ENCODE peak calls at places on chromosomes 12 and 14, in nine cellular contexts. W, B, J, P, V, X, M, Q and S are unnamed samples.

GRCh38 chr12:120791669-120792176 is 66.1 kb downstream of the ACADS start:
- DNase-seq in W (no peak), B (no peak), J (no peak), P (no peak), V (no peak), X (no peak), M (no peak), Q (no peak), S (no peak)

GRCh38 chr14:74988131-74988530 is 14.6 kb upstream of the EIF2B2 start:
- DNase-seq in W (no peak), B (no peak), J (no peak), P (no peak), V (no peak), X (no peak), M (no peak), Q (no peak), S (no peak)

GRCh38 chr14:100806386-100806785 is 19.5 kb upstream of the MEG3 start:
- DNase-seq in W (no peak), B (no peak), J (no peak), P (no peak), V (no peak), X (no peak), M (no peak), Q (peak), S (no peak)

GRCh38 chr12:120199595-120200306 is 1.2 kb downstream of the RPLP0 start:
- DNase-seq in W (peak), B (no peak), J (no peak), P (no peak), V (no peak), X (no peak), M (peak), Q (no peak), S (no peak)

GRCh38 chr14:21261824-21262223 is 7.4 kb downstream of the HNRNPC start:
- DNase-seq in W (no peak), B (no peak), J (no peak), P (no peak), V (no peak), X (no peak), M (no peak), Q (no peak), S (no peak)

GRCh38 chr12:25249951-25250738 is 584 bp downstream of the KRAS start:
- DNase-seq in W (no peak), B (no peak), J (peak), P (peak), V (peak), X (peak), M (no peak), Q (peak), S (peak)

GRCh38 chr14:30355431-30355913 is 203.5 kb upstream of the G2E3 start:
- DNase-seq in W (no peak), B (no peak), J (no peak), P (peak), V (no peak), X (no peak), M (no peak), Q (no peak), S (no peak)

GRCh38 chr12:72346331-72346944 is 74.3 kb downstream of the TRHDE start:
- DNase-seq in W (no peak), B (no peak), J (peak), P (peak), V (no peak), X (no peak), M (peak), Q (no peak), S (no peak)

GRCh38 chr14:95471526-95472304 is 44.7 kb downstream of the SYNE3 start:
- DNase-seq in W (no peak), B (no peak), J (no peak), P (no peak), V (no peak), X (no peak), M (no peak), Q (peak), S (no peak)

GRCh38 chr12:47856094-47856493 is 36.4 kb upstream of the HDAC7 start:
- DNase-seq in W (no peak), B (no peak), J (no peak), P (no peak), V (no peak), X (no peak), M (no peak), Q (no peak), S (no peak)

GRCh38 chr12:10098762-10099161 is at the start of gene CLEC1A:
- DNase-seq in W (no peak), B (no peak), J (no peak), P (no peak), V (no peak), X (no peak), M (no peak), Q (peak), S (no peak)

GRCh38 chr12:63955831-63956685 is 111.6 kb downstream of the SRGAP1 start:
- DNase-seq in W (peak), B (no peak), J (no peak), P (no peak), V (no peak), X (no peak), M (no peak), Q (peak), S (no peak)

GRCh38 chr12:94829552-94829951 is 173.9 kb downstream of the NDUFA12 start:
- DNase-seq in W (no peak), B (no peak), J (no peak), P (no peak), V (no peak), X (no peak), M (no peak), Q (no peak), S (no peak)

GRCh38 chr14:93703941-93704340 is 84.3 kb downstream of the PRIMA1 start:
- DNase-seq in W (no peak), B (no peak), J (no peak), P (no peak), V (no peak), X (no peak), M (no peak), Q (no peak), S (no peak)

GRCh38 chr14:85732031-85732430 is 202.1 kb downstream of the FLRT2 start:
- DNase-seq in W (no peak), B (no peak), J (no peak), P (no peak), V (no peak), X (no peak), M (no peak), Q (no peak), S (no peak)

GRCh38 chr12:132812631-132813305 is 15.9 kb downstream of the GOLGA3 start:
- DNase-seq in W (no peak), B (no peak), J (no peak), P (no peak), V (no peak), X (no peak), M (peak), Q (no peak), S (no peak)

GRCh38 chr12:113314121-113314529 is 20.8 kb downstream of the SLC8B1 start:
- DNase-seq in W (no peak), B (no peak), J (peak), P (no peak), V (no peak), X (no peak), M (no peak), Q (no peak), S (no peak)

GRCh38 chr12:95574799-95575452 is 23.6 kb upstream of the USP44 start:
- DNase-seq in W (no peak), B (no peak), J (peak), P (no peak), V (no peak), X (no peak), M (no peak), Q (no peak), S (no peak)

GRCh38 chr14:75280831-75281690 is 2.4 kb downstream of the FOS start:
- DNase-seq in W (peak), B (no peak), J (no peak), P (no peak), V (no peak), X (no peak), M (no peak), Q (peak), S (peak)

GRCh38 chr14:101177301-101178055 is 274.0 kb upstream of the RTL1 start:
- DNase-seq in W (peak), B (no peak), J (no peak), P (no peak), V (no peak), X (no peak), M (no peak), Q (no peak), S (peak)

GRCh38 chr12:105850103-105850968 is 288.4 kb downstream of the NUAK1 start:
- DNase-seq in W (no peak), B (no peak), J (no peak), P (no peak), V (no peak), X (no peak), M (no peak), Q (no peak), S (no peak)

GRCh38 chr12:2566161-2566560 is 228.6 kb upstream of the FKBP4 start:
- DNase-seq in W (no peak), B (no peak), J (no peak), P (no peak), V (no peak), X (no peak), M (no peak), Q (no peak), S (no peak)

GRCh38 chr12:2575245-2575644 is 219.5 kb upstream of the FKBP4 start:
- DNase-seq in W (no peak), B (no peak), J (no peak), P (peak), V (no peak), X (no peak), M (no peak), Q (no peak), S (peak)

GRCh38 chr12:2574536-2574935 is 220.2 kb upstream of the FKBP4 start:
- DNase-seq in W (no peak), B (no peak), J (no peak), P (no peak), V (no peak), X (no peak), M (no peak), Q (no peak), S (peak)

DNA sequence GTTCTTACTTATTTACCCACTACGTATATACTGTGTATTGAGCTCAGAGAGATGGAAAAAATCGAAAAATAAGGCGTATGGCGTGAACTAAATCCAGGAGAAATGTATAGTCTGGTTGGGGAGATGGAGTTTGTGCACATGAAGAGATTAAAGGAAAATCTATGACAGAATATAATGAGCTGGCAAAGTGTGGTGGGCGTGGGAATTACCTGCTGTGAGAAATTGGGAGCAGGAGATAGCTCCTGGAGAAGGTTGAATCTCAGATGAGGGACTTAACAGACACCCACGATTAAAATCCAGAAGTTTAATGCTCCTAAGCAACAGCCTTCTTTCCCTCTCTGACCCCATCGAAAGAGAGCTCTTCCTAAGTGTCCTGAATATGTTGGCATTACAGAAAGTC is 224.2 kb upstream of the FKBP4 start:
- DNase-seq in W (no peak), B (no peak), J (no peak), P (no peak), V (no peak), X (no peak), M (no peak), Q (no peak), S (no peak)
- H3K27ac ChIP-seq in W (no peak), B (no peak), J (no peak), P (no peak), V (no peak), X (no peak), M (no peak), Q (no peak), S (no peak)

GRCh38 chr12:92595663-92596062 is 107.1 kb upstream of the PLEKHG7 start:
- DNase-seq in W (no peak), B (no peak), J (no peak), P (no peak), V (no peak), X (no peak), M (no peak), Q (no peak), S (no peak)
- H3K27ac ChIP-seq in W (no peak), B (no peak), J (no peak), P (no peak), V (no peak), X (no peak), M (no peak), Q (no peak), S (no peak)

DNA sequence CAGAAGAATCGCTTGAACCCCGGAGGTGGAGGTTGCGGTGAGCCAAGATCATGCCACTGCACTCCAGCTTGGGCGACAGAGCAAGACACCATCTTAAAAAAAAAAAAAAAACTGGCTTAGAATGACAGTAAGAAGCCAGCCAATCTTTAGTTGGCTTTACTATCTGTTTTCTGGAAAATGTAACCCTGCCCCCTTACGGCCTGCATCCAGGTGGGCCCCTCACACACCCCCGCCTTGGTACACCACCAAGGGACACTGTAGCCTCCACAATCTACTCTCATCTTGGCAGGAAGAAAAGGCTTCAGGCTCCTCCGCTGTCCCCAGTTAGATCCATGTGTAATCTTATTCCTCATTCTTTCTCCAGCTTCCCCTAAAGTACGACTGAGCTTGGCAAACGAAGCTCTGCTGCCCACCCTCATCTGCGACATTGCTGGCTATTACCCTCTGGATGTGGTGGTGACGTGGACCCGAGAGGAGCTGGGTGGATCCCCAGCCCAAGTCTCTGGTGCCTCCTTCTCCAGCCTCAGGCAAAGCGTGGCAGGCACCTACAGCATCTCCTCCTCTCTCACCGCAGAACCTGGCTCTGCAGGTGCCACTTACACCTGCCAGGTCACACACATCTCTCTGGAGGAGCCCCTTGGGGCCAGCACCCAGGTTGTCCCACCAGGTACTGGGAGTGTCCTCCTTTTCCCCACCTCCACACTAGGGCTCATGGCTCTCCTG is 6.6 kb downstream of the TAPBPL start:
- DNase-seq in W (no peak), B (no peak), J (no peak), P (no peak), V (no peak), X (no peak), M (no peak), Q (no peak), S (no peak)
- H3K27ac ChIP-seq in W (no peak), B (no peak), J (no peak), P (no peak), V (no peak), X (peak), M (no peak), Q (no peak), S (no peak)

GRCh38 chr12:27969011-27969900 is 3.3 kb downstream of the PTHLH start:
- DNase-seq in W (no peak), B (no peak), J (no peak), P (no peak), V (no peak), X (no peak), M (no peak), Q (peak), S (peak)
- H3K27ac ChIP-seq in W (no peak), B (peak), J (peak), P (peak), V (no peak), X (no peak), M (no peak), Q (no peak), S (no peak)

GRCh38 chr12:124497039-124497438 is 70.4 kb downstream of the NCOR2 start:
- DNase-seq in W (peak), B (no peak), J (no peak), P (no peak), V (no peak), X (no peak), M (no peak), Q (peak), S (no peak)

GRCh38 chr12:124493809-124494750 is 73.3 kb downstream of the NCOR2 start:
- DNase-seq in W (no peak), B (no peak), J (no peak), P (no peak), V (no peak), X (no peak), M (no peak), Q (peak), S (no peak)

GRCh38 chr12:124496584-124496983 is 70.8 kb downstream of the NCOR2 start:
- DNase-seq in W (no peak), B (no peak), J (peak), P (no peak), V (no peak), X (no peak), M (no peak), Q (peak), S (no peak)

GRCh38 chr12:124494751-124495129 is 72.7 kb downstream of the NCOR2 start:
- DNase-seq in W (no peak), B (no peak), J (no peak), P (no peak), V (no peak), X (no peak), M (no peak), Q (no peak), S (no peak)

DNA sequence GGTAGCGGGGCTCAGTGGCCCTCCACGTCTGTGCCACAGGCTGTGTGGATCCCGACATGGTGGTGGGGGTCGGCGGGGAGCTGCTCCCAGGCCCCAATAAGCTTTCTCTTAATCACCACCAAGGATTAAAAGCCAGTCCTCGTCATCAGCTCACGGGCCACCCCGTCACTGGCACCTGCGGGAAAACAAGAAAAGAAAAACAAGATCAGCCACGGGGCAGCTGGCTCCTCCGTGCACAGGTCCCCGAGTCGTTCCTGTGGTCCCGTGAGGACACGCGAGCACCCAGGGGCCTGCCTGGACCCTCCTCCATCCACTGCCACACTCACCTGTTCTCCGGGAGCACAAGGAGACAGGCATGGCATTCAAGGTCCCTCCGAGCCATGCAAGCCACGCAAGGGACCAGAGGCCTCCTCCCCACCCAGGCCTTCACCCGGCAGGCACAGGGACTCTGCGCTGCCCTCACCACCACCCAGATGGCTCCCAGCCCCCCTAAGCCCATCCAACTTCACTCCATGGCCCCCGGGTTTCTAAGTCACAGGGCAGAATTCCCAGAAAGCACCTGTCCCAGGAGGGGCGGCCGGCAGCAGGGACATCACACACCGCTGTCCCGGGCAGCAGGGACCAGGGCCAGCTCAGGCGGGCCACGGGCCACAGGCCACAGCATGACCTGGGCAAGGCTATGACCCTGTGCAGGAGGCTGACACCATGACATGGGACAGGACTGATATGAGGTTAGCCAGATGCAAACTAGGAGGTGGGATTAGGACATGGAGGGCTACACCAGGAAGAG is 72.0 kb downstream of the NCOR2 start:
- DNase-seq in W (no peak), B (no peak), J (no peak), P (no peak), V (no peak), X (no peak), M (no peak), Q (peak), S (no peak)
- H3K27ac ChIP-seq in W (no peak), B (no peak), J (no peak), P (no peak), V (no peak), X (no peak), M (no peak), Q (no peak), S (no peak)

GRCh38 chr12:28219827-28220226 is 29.6 kb downstream of the CCDC91 start:
- DNase-seq in W (no peak), B (no peak), J (no peak), P (no peak), V (no peak), X (no peak), M (no peak), Q (no peak), S (no peak)
- H3K27ac ChIP-seq in W (no peak), B (no peak), J (no peak), P (no peak), V (no peak), X (no peak), M (no peak), Q (no peak), S (no peak)

GRCh38 chr12:6069452-6070093 is 54.9 kb downstream of the VWF start:
- DNase-seq in W (peak), B (no peak), J (peak), P (no peak), V (no peak), X (no peak), M (peak), Q (no peak), S (no peak)
- H3K27ac ChIP-seq in W (peak), B (no peak), J (no peak), P (no peak), V (no peak), X (no peak), M (peak), Q (peak), S (peak)

DNA sequence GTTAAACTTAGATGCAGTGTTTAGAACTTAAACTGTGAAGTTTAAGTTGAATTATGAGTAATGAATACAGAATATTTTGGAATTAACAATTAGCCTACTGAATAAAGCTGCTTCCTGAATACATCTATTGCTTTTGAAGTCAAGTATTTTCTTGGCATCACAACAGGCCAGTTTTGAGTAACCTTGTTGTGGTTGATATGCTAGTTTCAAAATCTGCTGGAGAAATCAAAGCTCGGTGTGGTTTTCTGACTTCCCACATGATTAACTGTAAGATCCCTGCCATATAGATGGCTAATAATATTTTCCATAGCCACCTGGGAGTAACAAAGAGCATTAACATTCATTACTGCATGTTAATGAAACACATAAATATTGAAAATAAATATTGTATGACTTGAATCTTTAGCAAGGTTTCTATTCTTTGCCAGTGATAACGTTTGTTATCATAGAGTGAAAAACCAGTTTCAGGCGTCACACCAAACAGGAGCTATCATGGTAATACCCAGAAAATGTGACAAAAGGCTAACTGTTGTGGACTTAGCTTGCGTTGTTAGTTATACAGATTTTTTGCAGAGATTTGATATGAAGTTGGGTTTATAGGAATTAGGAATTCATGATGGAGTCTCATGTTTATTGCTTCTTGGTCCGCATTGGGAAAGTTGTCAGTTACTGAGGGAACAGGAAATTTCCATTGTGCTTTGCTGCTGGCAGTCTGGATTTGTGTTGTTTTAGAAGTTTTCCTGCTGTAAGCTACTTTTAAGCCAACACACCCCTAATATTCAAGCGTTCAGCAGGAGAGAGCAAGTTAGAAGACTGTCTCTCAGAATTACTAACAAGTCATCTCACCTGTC is 32.1 kb downstream of the PPFIBP1 start:
- DNase-seq in W (no peak), B (no peak), J (no peak), P (no peak), V (no peak), X (no peak), M (no peak), Q (no peak), S (no peak)
- H3K27ac ChIP-seq in W (peak), B (peak), J (no peak), P (no peak), V (peak), X (no peak), M (no peak), Q (peak), S (peak)